ENCODE peak calls at places on chromosome 13, in six cellular contexts. C is COR-L47; J is stimulated activated CD8-positive, alpha-beta memory T cell treated with anti-CD3 and anti-CD28 coated beads, Interleukin-7, amount 100 ng/mL, for 48 hours; O is OCI-LY7; G is hepatic stellate cell; L is neural crest cell. Y is an unnamed sample.
A peak's percentile ranks its signal among the peaks of the same experiment; 100 is the strongest.

GRCh38 chr13:102587916-102588315 is 8.9 kb upstream of the TPP2 start:
- DNase-seq in C (no peak), L (no peak), O (no peak), G (no peak), J (no peak), Y (no peak)

GRCh38 chr13:98542568-98543379 is 34.1 kb downstream of the STK24 start:
- DNase-seq in L (no peak), C (no peak), G (no peak), J (no peak), O (no peak), Y (no peak)

GRCh38 chr13:61339054-61339621 is 76.5 kb downstream of the PCDH20 start:
- DNase-seq in L (no peak), J (no peak), C (no peak), O (no peak), G (no peak), Y (no peak)

GRCh38 chr13:40781717-40782116 is 7.7 kb upstream of the SLC25A15 start:
- DNase-seq in O (peak; percentile 52), G (no peak), L (no peak), C (no peak), J (no peak), Y (no peak)

GRCh38 chr13:21690955-21691354 is 20.1 kb downstream of the FGF9 start:
- DNase-seq in J (no peak), G (no peak), O (no peak), L (no peak), C (no peak), Y (no peak)

GRCh38 chr13:113116871-113117271 is 5.7 kb upstream of the F10 start:
- DNase-seq in C (no peak), O (no peak), G (no peak), L (no peak), J (no peak), Y (no peak)

GRCh38 chr13:31860002-31860401 is 120.7 kb downstream of the RXFP2 start:
- DNase-seq in G (no peak), L (no peak), J (no peak), C (no peak), O (no peak), Y (peak; percentile 28)

GRCh38 chr13:92806215-92806614 is 420.4 kb upstream of the GPC6 start:
- DNase-seq in C (no peak), L (no peak), G (peak; percentile 5), J (no peak), O (peak; percentile 0), Y (no peak)

GRCh38 chr13:113616281-113616906 is 31.8 kb downstream of the TFDP1 start:
- DNase-seq in G (no peak), C (no peak), O (no peak), J (no peak), L (no peak), Y (no peak)

GRCh38 chr13:34224877-34225276 is 406.9 kb downstream of the RFC3 start:
- DNase-seq in O (no peak), J (no peak), G (no peak), L (no peak), C (no peak), Y (no peak)

GRCh38 chr13:20525601-20526544 is at the start of gene CRYL1:
- DNase-seq in C (peak; percentile 75), O (no peak), G (peak; percentile 76), J (peak; percentile 34), L (peak; percentile 29), Y (peak; percentile 75)

GRCh38 chr13:45361596-45362206 is 20.7 kb upstream of the TPT1 start:
- DNase-seq in C (no peak), O (no peak), G (no peak), L (no peak), J (no peak), Y (no peak)

GRCh38 chr13:25037057-25037813 is 58.7 kb upstream of the PABPC3 start:
- DNase-seq in J (peak; percentile 8), L (peak; percentile 60), G (peak; percentile 38), O (peak; percentile 71), C (peak; percentile 58), Y (peak; percentile 63)